ENCODE peak calls at places on chromosomes 12 and 14, in five cellular contexts. F is H54, X is GM12891, I is HCT116, W is adrenal gland. Z is an unnamed sample.

GRCh38 chr14:65303185-65303901 is 109.2 kb upstream of the FUT8 start:
- DNase-seq in F (peak), X (no peak), I (no peak), W (no peak), Z (no peak)

GRCh38 chr14:59278111-59278510 is 89.6 kb downstream of the DAAM1 start:
- DNase-seq in F (no peak), X (no peak), I (peak), W (no peak), Z (no peak)

GRCh38 chr12:6336079-6336858 is 5.6 kb downstream of the TNFRSF1A start:
- DNase-seq in F (peak), X (no peak), I (peak), W (peak), Z (peak)

GRCh38 chr12:92717202-92717601 is 14.4 kb downstream of the PLEKHG7 start:
- DNase-seq in F (no peak), X (no peak), I (peak), W (peak), Z (no peak)

GRCh38 chr12:53530920-53531319 is 23.6 kb upstream of the NPFF start:
- DNase-seq in F (no peak), X (no peak), I (peak), W (no peak), Z (no peak)

GRCh38 chr14:67285876-67286452 is 44.7 kb downstream of the PALS1 start:
- DNase-seq in F (no peak), X (no peak), I (peak), W (no peak), Z (peak)

GRCh38 chr14:31388687-31389413 is 31.5 kb downstream of the HEATR5A start:
- DNase-seq in F (no peak), X (no peak), I (no peak), W (no peak), Z (no peak)

GRCh38 chr12:14833952-14834351 is 9.4 kb downstream of the ART4 start:
- DNase-seq in F (no peak), X (no peak), I (no peak), W (no peak), Z (peak)

GRCh38 chr14:44873536-44873935 is 88.2 kb downstream of the KLHL28 start:
- DNase-seq in F (no peak), X (no peak), I (no peak), W (no peak), Z (no peak)

GRCh38 chr12:115096673-115097349 is 412.8 kb upstream of the TBX3 start:
- DNase-seq in F (no peak), X (no peak), I (no peak), W (peak), Z (no peak)

GRCh38 chr12:29743801-29744200 is 39.9 kb downstream of the TMTC1 start:
- DNase-seq in F (no peak), X (no peak), I (no peak), W (no peak), Z (no peak)

GRCh38 chr12:43292699-43293098 is 259.3 kb downstream of the ADAMTS20 start:
- DNase-seq in F (no peak), X (no peak), I (no peak), W (no peak), Z (no peak)

GRCh38 chr14:51511265-51511664 is 140.4 kb upstream of the FRMD6 start:
- DNase-seq in F (no peak), X (no peak), I (no peak), W (no peak), Z (no peak)

GRCh38 chr14:45253754-45254300 is 825 bp upstream of the MIS18BP1 start:
- DNase-seq in F (no peak), X (no peak), I (peak), W (peak), Z (peak)

GRCh38 chr14:22748188-22748587 is 18.3 kb upstream of the OXA1L start:
- DNase-seq in F (no peak), X (no peak), I (no peak), W (no peak), Z (no peak)

GRCh38 chr12:120699553-120699952 is 10.7 kb upstream of the UNC119B start:
- DNase-seq in F (no peak), X (no peak), I (no peak), W (peak), Z (no peak)

GRCh38 chr12:68785823-68786222 is 22.2 kb upstream of the MDM2 start:
- DNase-seq in F (no peak), X (no peak), I (no peak), W (no peak), Z (no peak)

GRCh38 chr12:5030066-5030465 is 13.6 kb upstream of the KCNA5 start:
- DNase-seq in F (no peak), X (no peak), I (no peak), W (no peak), Z (no peak)

GRCh38 chr14:29735459-29735858 is 192.2 kb downstream of the PRKD1 start:
- DNase-seq in F (no peak), X (no peak), I (no peak), W (no peak), Z (no peak)

GRCh38 chr12:109734219-109735000 is 20.8 kb downstream of the FAM222A start:
- DNase-seq in F (no peak), X (no peak), I (no peak), W (peak), Z (no peak)

GRCh38 chr14:93655078-93655750 is 133.1 kb downstream of the PRIMA1 start:
- DNase-seq in F (peak), X (no peak), I (peak), W (peak), Z (peak)

GRCh38 chr14:75723716-75724115 is 62.7 kb downstream of the TTLL5 start:
- DNase-seq in F (no peak), X (no peak), I (no peak), W (no peak), Z (no peak)

GRCh38 chr12:100422646-100423045 is 51.0 kb upstream of the NR1H4 start:
- DNase-seq in F (no peak), X (no peak), I (no peak), W (no peak), Z (no peak)

GRCh38 chr12:18752280-18752920 is 14.5 kb downstream of the CAPZA3 start:
- DNase-seq in F (no peak), X (no peak), I (no peak), W (peak), Z (no peak)

GRCh38 chr12:52418576-52419110 is 12.5 kb upstream of the KRT82 start:
- DNase-seq in F (no peak), X (no peak), I (no peak), W (no peak), Z (no peak)

GRCh38 chr14:87617079-87617478 is 375.9 kb downstream of the GALC start:
- DNase-seq in F (no peak), X (no peak), I (no peak), W (no peak), Z (no peak)

GRCh38 chr14:94449930-94450329 is 2.7 kb downstream of the SERPINA11 start:
- DNase-seq in F (no peak), X (no peak), I (no peak), W (no peak), Z (no peak)

GRCh38 chr12:99983721-99984258 is 946 bp downstream of the ANKS1B start:
- DNase-seq in F (peak), X (no peak), I (no peak), W (no peak), Z (no peak)

GRCh38 chr12:82659343-82660207 is 27.1 kb upstream of the TMTC2 start:
- DNase-seq in F (no peak), X (no peak), I (no peak), W (no peak), Z (no peak)

GRCh38 chr12:54017845-54018607 is 9.2 kb downstream of the HOXC8 start:
- DNase-seq in F (peak), X (peak), I (peak), W (peak), Z (peak)

GRCh38 chr12:57836442-57837375 is 9.8 kb downstream of the CTDSP2 start:
- DNase-seq in F (peak), X (peak), I (no peak), W (peak), Z (peak)

GRCh38 chr14:58677525-58677924 is 39.8 kb downstream of the DACT1 start:
- DNase-seq in F (no peak), X (no peak), I (no peak), W (no peak), Z (no peak)

GRCh38 chr12:19608039-19608438 is 168.7 kb downstream of the AEBP2 start:
- DNase-seq in F (no peak), X (no peak), I (no peak), W (no peak), Z (no peak)

GRCh38 chr12:56377310-56377988 is 14.8 kb upstream of the APOF start:
- DNase-seq in F (peak), X (no peak), I (peak), W (no peak), Z (peak)

GRCh38 chr14:22339277-22339676 is 249.7 kb downstream of the DAD1 start:
- DNase-seq in F (no peak), X (no peak), I (no peak), W (peak), Z (no peak)

GRCh38 chr12:124032265-124032886 is 59.4 kb downstream of the ZNF664 start:
- DNase-seq in F (peak), X (no peak), I (peak), W (peak), Z (peak)

GRCh38 chr12:11839093-11839641 is 189.7 kb downstream of the ETV6 start:
- DNase-seq in F (no peak), X (no peak), I (no peak), W (peak), Z (no peak)

GRCh38 chr12:89353823-89354629 is 1.7 kb upstream of the DUSP6 start:
- DNase-seq in F (peak), X (peak), I (peak), W (peak), Z (peak)

GRCh38 chr14:43313719-43314118 is 1193.4 kb downstream of the FSCB start:
- DNase-seq in F (no peak), X (no peak), I (no peak), W (no peak), Z (no peak)

GRCh38 chr14:61701946-61702345 is 6.6 kb downstream of the HIF1A start:
- DNase-seq in F (no peak), X (no peak), I (no peak), W (no peak), Z (no peak)

GRCh38 chr14:61703342-61704129 is 8.2 kb downstream of the HIF1A start:
- DNase-seq in F (no peak), X (no peak), I (no peak), W (no peak), Z (no peak)

GRCh38 chr14:61698216-61698980 is 3.1 kb downstream of the HIF1A start:
- DNase-seq in F (no peak), X (no peak), I (no peak), W (no peak), Z (peak)

GRCh38 chr14:61699092-61699491 is 3.8 kb downstream of the HIF1A start:
- DNase-seq in F (no peak), X (no peak), I (no peak), W (no peak), Z (no peak)

GRCh38 chr14:61700104-61700886 is 5.0 kb downstream of the HIF1A start:
- DNase-seq in F (no peak), X (no peak), I (no peak), W (no peak), Z (no peak)
- TF ChIP-seq POLR2A in F (no peak), X (no peak), I (no peak), W (no peak), Z (no peak)

DNA sequence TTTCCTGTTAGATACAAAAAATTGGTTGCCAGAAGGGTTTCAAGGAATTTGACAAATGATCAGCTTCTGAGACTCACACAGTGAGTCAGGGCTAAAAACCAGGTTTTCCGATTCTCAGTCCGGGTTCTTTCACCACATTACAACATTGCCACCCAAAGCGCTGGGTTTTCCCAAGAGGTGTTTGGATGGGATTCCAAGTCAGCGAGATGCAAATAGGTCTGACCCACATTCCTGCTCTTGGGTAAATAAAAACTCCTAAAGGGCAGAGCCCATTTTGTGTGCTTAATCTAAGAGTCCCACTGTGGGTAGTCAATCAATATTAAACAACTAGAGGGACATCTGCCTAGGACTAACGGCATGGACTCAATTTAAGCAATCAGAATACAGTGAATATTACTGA is 5.4 kb upstream of the RIC8B start:
- DNase-seq in F (no peak), X (no peak), I (no peak), W (no peak), Z (no peak)
- TF ChIP-seq POLR2A in F (no peak), X (no peak), I (no peak), W (no peak), Z (no peak)

GRCh38 chr12:76340680-76341435 is 7.4 kb downstream of the BBS10 start:
- DNase-seq in F (no peak), X (no peak), I (no peak), W (peak), Z (no peak)
- TF ChIP-seq POLR2A in F (no peak), X (no peak), I (no peak), W (no peak), Z (no peak)

GRCh38 chr14:95533391-95533821 is 1.4 kb upstream of the GLRX5 start:
- DNase-seq in F (no peak), X (no peak), I (no peak), W (no peak), Z (peak)
- TF ChIP-seq POLR2A in F (no peak), X (no peak), I (no peak), W (no peak), Z (peak)

GRCh38 chr14:105433161-105433605 is 13.6 kb downstream of the MTA1 start:
- DNase-seq in F (no peak), X (no peak), I (no peak), W (no peak), Z (no peak)
- TF ChIP-seq POLR2A in F (no peak), X (peak), I (no peak), W (no peak), Z (no peak)

DNA sequence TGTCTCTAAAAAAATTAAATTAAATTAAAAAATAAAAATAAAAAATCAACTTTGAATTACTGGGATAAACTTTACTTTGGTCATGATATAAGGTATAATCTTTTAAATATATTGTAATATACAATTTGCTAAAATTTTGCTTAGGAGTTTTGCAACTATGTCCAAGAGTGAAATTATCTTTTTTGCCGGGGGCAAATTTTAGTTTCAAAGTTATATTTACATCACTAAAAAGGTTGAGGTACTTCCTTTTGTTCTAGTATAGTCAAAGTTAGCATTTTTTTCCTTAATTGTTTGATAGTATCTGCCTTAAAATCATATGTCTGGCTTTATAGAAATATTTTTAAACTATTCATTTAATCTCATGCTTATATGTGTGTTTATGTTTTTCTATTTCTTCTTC is 17.6 kb upstream of the OR10AD1 start:
- DNase-seq in F (no peak), X (no peak), I (no peak), W (no peak), Z (no peak)
- TF ChIP-seq POLR2A in F (no peak), X (no peak), I (no peak), W (no peak), Z (no peak)

GRCh38 chr12:132289356-132290202 is 39.8 kb downstream of the GALNT9 start:
- DNase-seq in F (no peak), X (no peak), I (no peak), W (no peak), Z (no peak)
- TF ChIP-seq POLR2A in F (no peak), X (no peak), I (no peak), W (no peak), Z (no peak)

GRCh38 chr12:644818-645552 is 18.3 kb downstream of the NINJ2 start:
- DNase-seq in F (no peak), X (no peak), I (no peak), W (no peak), Z (peak)

GRCh38 chr12:644293-644639 is 19.0 kb downstream of the NINJ2 start:
- DNase-seq in F (no peak), X (no peak), I (no peak), W (no peak), Z (no peak)

GRCh38 chr12:645563-646071 is 17.6 kb downstream of the NINJ2 start:
- DNase-seq in F (peak), X (no peak), I (no peak), W (peak), Z (peak)

GRCh38 chr12:643478-644292 is 19.6 kb downstream of the NINJ2 start:
- DNase-seq in F (no peak), X (no peak), I (no peak), W (no peak), Z (peak)

GRCh38 chr12:642633-643477 is 20.4 kb downstream of the NINJ2 start:
- DNase-seq in F (no peak), X (peak), I (no peak), W (peak), Z (peak)
- TF ChIP-seq POLR2A in F (no peak), X (no peak), I (peak), W (peak), Z (no peak)

DNA sequence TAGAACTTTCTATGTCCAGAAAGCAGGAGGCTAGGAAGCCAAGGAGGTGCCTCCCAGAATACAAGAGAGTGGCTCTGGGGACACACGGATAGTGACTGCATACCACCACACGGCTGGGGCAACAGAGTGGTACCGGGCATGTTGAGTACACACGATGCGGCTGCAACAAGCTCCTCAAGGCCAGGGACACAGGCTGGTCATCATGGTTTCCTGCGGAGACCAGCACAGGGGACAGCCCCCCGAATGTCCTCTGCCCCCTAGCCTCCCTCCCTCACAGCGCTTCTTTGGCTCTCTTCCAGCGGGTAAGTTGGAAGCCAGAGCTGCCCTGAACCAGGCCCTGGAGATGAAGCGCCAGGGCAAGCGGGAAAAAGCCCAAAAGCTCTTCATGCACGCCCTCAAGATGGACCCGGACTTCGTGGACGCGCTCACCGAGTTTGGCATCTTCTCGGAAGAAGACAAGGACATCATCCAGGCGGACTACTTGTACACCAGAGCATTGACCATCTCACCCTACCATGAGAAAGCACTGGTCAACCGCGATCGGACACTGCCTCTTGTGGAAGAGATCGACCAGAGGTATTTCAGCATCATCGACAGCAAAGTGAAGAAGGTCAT is 3.1 kb downstream of the FICD start:
- DNase-seq in F (no peak), X (no peak), I (no peak), W (no peak), Z (peak)
- TF ChIP-seq POLR2A in F (no peak), X (peak), I (no peak), W (no peak), Z (no peak)

DNA sequence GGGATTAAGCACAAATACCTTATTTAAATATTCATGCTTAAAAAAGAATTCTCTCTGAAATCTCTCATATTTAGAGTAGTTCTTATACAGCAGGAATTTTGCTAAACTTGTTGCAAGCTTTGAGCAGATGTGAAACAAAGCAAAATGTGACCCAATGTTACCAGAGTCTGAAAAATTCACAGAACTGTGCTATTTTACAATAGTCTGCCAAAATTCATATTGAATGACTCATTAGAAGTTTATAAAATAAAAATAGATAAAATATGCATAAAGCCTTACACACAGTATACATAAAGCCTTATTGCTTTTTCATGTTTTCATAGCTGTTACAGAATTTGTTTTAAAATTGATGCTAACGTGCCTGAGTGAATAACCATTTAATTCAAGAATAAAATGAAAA is 17.8 kb upstream of the RHOJ start:
- DNase-seq in F (no peak), X (no peak), I (no peak), W (no peak), Z (no peak)
- TF ChIP-seq POLR2A in F (no peak), X (no peak), I (no peak), W (no peak), Z (no peak)

Z was measured in erythroblast.